ENCODE peak calls at places on chromosomes 16 and 17, in ten cellular contexts. C, T, Q, W, K, R, O, G, B and J are unnamed samples.
A peak's percentile ranks its signal among the peaks of the same experiment; 100 is the strongest.

GRCh38 chr16:61820398-61820797 is 215.8 kb downstream of the CDH8 start:
- DNase-seq in K (peak; percentile 90), R (no peak), T (peak; percentile 50), C (no peak), O (no peak), G (no peak), W (no peak), B (no peak), Q (no peak), J (no peak)

GRCh38 chr16:47949276-47949675 is 206.5 kb downstream of the ABCC12 start:
- DNase-seq in Q (no peak), T (no peak), W (no peak), O (no peak), B (no peak), K (peak; percentile 52), G (no peak), R (no peak), C (no peak), J (no peak)

GRCh38 chr16:66741131-66741900 is 10.1 kb downstream of the DYNC1LI2 start:
- DNase-seq in T (peak; percentile 83), C (peak; percentile 96), Q (peak; percentile 87), G (no peak), O (peak; percentile 77), R (no peak), B (no peak), W (no peak), K (peak; percentile 87), J (peak; percentile 62)

GRCh38 chr16:58352690-58353089 is 39.6 kb upstream of the GINS3 start:
- DNase-seq in O (no peak), B (no peak), G (no peak), C (no peak), R (no peak), Q (no peak), T (no peak), W (no peak), K (no peak), J (no peak)

GRCh38 chr17:82416771-82417170 is 1.4 kb upstream of the HEXD start:
- DNase-seq in G (no peak), W (no peak), T (no peak), B (no peak), Q (no peak), K (no peak), O (no peak), R (no peak), C (peak; percentile 21), J (no peak)

GRCh38 chr16:88428156-88428555 is 24.9 kb upstream of the ZFPM1 start:
- DNase-seq in B (no peak), T (no peak), C (no peak), Q (no peak), K (no peak), R (no peak), O (no peak), G (no peak), W (no peak), J (peak; percentile 77)

GRCh38 chr16:19174478-19174877 is 6.4 kb downstream of the SYT17 start:
- DNase-seq in Q (no peak), O (no peak), B (no peak), C (no peak), W (no peak), K (no peak), G (no peak), R (no peak), T (no peak), J (no peak)

GRCh38 chr17:2435181-2435741 is 34.4 kb upstream of the MNT start:
- DNase-seq in O (no peak), B (no peak), W (no peak), K (no peak), C (no peak), G (no peak), R (no peak), T (no peak), Q (no peak), J (no peak)

GRCh38 chr16:27471661-27472060 is 69.7 kb downstream of the IL21R start:
- DNase-seq in G (no peak), O (no peak), K (no peak), B (no peak), C (no peak), W (no peak), T (no peak), Q (no peak), R (no peak), J (no peak)

GRCh38 chr17:44255915-44256314 is 12.0 kb downstream of the SLC4A1 start:
- DNase-seq in T (no peak), K (no peak), B (no peak), G (no peak), W (no peak), O (no peak), C (no peak), R (no peak), Q (no peak), J (no peak)

GRCh38 chr17:7312432-7313027 is 2.6 kb downstream of the GPS2 start:
- DNase-seq in G (no peak), R (no peak), O (no peak), C (no peak), T (no peak), W (no peak), Q (no peak), K (no peak), B (no peak), J (no peak)

GRCh38 chr17:80789356-80789902 is 202.2 kb upstream of the CHMP6 start:
- DNase-seq in T (peak; percentile 63), G (no peak), Q (no peak), C (peak; percentile 94), O (peak; percentile 92), W (no peak), K (peak; percentile 89), R (no peak), B (no peak), J (no peak)

GRCh38 chr17:82734987-82735866 is at the start of gene FN3K:
- DNase-seq in Q (peak; percentile 84), W (no peak), C (peak; percentile 73), O (peak; percentile 64), R (no peak), G (no peak), B (no peak), T (no peak), K (no peak), J (peak; percentile 94)

GRCh38 chr17:51853857-51854256 is 304.7 kb downstream of the CA10 start:
- DNase-seq in T (peak; percentile 21), R (no peak), G (no peak), C (no peak), K (no peak), Q (no peak), W (no peak), O (no peak), B (no peak), J (no peak)

GRCh38 chr16:14211856-14212543 is 140.9 kb downstream of the MRTFB start:
- DNase-seq in G (no peak), R (no peak), B (no peak), Q (no peak), W (no peak), C (no peak), T (no peak), K (no peak), O (no peak), J (no peak)

GRCh38 chr17:39094607-39095308 is 56.7 kb downstream of the PLXDC1 start:
- DNase-seq in C (no peak), R (peak; percentile 60), Q (no peak), O (no peak), K (no peak), B (no peak), T (no peak), G (no peak), W (peak; percentile 40), J (no peak)

GRCh38 chr17:44439168-44439567 is 49.7 kb upstream of the ITGA2B start:
- DNase-seq in B (no peak), T (no peak), R (no peak), K (no peak), Q (no peak), O (no peak), C (peak; percentile 15), W (no peak), G (no peak), J (no peak)

GRCh38 chr17:63405741-63406261 is 40.3 kb downstream of the CYB561 start:
- DNase-seq in O (peak; percentile 38), Q (no peak), R (no peak), C (peak; percentile 86), T (peak; percentile 55), W (peak; percentile 49), K (peak; percentile 81), B (no peak), G (no peak), J (no peak)

GRCh38 chr17:58320163-58320558 is 8.4 kb downstream of the TSPOAP1 start:
- DNase-seq in B (no peak), O (no peak), T (no peak), C (no peak), K (no peak), Q (peak; percentile 9), G (no peak), R (no peak), W (no peak), J (no peak)

GRCh38 chr17:68790931-68791330 is 164.3 kb downstream of the ABCA8 start:
- DNase-seq in T (no peak), O (no peak), Q (peak; percentile 46), W (no peak), C (no peak), K (no peak), R (no peak), G (no peak), B (no peak), J (no peak)

GRCh38 chr16:3695610-3696369 is 21.5 kb downstream of the TRAP1 start:
- DNase-seq in G (no peak), W (no peak), R (no peak), B (no peak), Q (no peak), T (no peak), O (no peak), K (no peak), C (no peak), J (no peak)